ENCODE peak calls at places on chromosomes 2 and 18, in four cellular contexts. One of them, this sample, is unnamed.

GRCh38 chr2:149715005-149715592 is 127.5 kb upstream of the MMADHC start:
- DNase-seq in K562: peak; percentile 1
- DNase-seq in GM12878: no peak
- DNase-seq in HepG2: peak; percentile 12
- DNase-seq in this sample: peak; percentile 63

GRCh38 chr2:211133766-211134165 is 577.4 kb downstream of the CPS1 start:
- DNase-seq in K562: no peak
- DNase-seq in HepG2: no peak
- DNase-seq in GM12878: no peak
- DNase-seq in this sample: no peak

GRCh38 chr2:67215214-67215613 is 181.9 kb upstream of the ETAA1 start:
- DNase-seq in HepG2: peak; percentile 35
- DNase-seq in K562: peak; percentile 50
- DNase-seq in GM12878: no peak
- DNase-seq in this sample: peak; percentile 77

GRCh38 chr2:152354909-152355308 is 19.9 kb downstream of the FMNL2 start:
- DNase-seq in HepG2: no peak
- DNase-seq in GM12878: no peak
- DNase-seq in K562: no peak
- DNase-seq in this sample: no peak

GRCh38 chr2:128986867-128987268 is 668.2 kb upstream of the HS6ST1 start:
- DNase-seq in K562: no peak
- DNase-seq in GM12878: no peak
- DNase-seq in HepG2: no peak
- DNase-seq in this sample: no peak

GRCh38 chr18:34913837-34914755 is 127.1 kb upstream of the MAPRE2 start:
- DNase-seq in K562: no peak
- DNase-seq in HepG2: peak; percentile 97
- DNase-seq in GM12878: no peak
- DNase-seq in this sample: peak; percentile 49

GRCh38 chr2:65231121-65231520 is 3.5 kb downstream of the ACTR2 start:
- DNase-seq in GM12878: no peak
- DNase-seq in K562: no peak
- DNase-seq in HepG2: no peak
- DNase-seq in this sample: peak; percentile 3

GRCh38 chr2:230877737-230878598 is 13.2 kb downstream of the ITM2C start:
- DNase-seq in K562: no peak
- DNase-seq in GM12878: no peak
- DNase-seq in HepG2: no peak
- DNase-seq in this sample: no peak

GRCh38 chr2:203688798-203689197 is 17.6 kb upstream of the CD28 start:
- DNase-seq in HepG2: no peak
- DNase-seq in K562: no peak
- DNase-seq in GM12878: peak; percentile 68
- DNase-seq in this sample: no peak

GRCh38 chr18:7038330-7038846 is 79.2 kb downstream of the LAMA1 start:
- DNase-seq in GM12878: no peak
- DNase-seq in HepG2: peak; percentile 27
- DNase-seq in K562: peak; percentile 73
- DNase-seq in this sample: peak; percentile 77

GRCh38 chr2:190277234-190278112 is 42.2 kb downstream of the HIBCH start:
- DNase-seq in HepG2: peak; percentile 32
- DNase-seq in GM12878: no peak
- DNase-seq in K562: peak; percentile 66
- DNase-seq in this sample: peak; percentile 70

GRCh38 chr18:51211552-51211951 is 14.1 kb upstream of the MEX3C start:
- DNase-seq in GM12878: peak; percentile 63
- DNase-seq in K562: peak; percentile 54
- DNase-seq in HepG2: peak; percentile 85
- DNase-seq in this sample: peak; percentile 83

GRCh38 chr2:16625201-16625729 is 40.4 kb downstream of the CYRIA start:
- DNase-seq in K562: peak; percentile 67
- DNase-seq in HepG2: no peak
- DNase-seq in GM12878: no peak
- DNase-seq in this sample: peak; percentile 67

GRCh38 chr18:42854558-42854957 is 260.9 kb downstream of the RIT2 start:
- DNase-seq in HepG2: no peak
- DNase-seq in K562: no peak
- DNase-seq in GM12878: no peak
- DNase-seq in this sample: no peak

GRCh38 chr18:46622999-46623398 is 34.0 kb downstream of the LOXHD1 start:
- DNase-seq in GM12878: peak; percentile 2
- DNase-seq in K562: peak; percentile 1
- DNase-seq in HepG2: no peak
- DNase-seq in this sample: no peak

GRCh38 chr2:145874466-145874865 is 1354.5 kb upstream of the ZEB2 start:
- DNase-seq in K562: no peak
- DNase-seq in GM12878: no peak
- DNase-seq in HepG2: no peak
- DNase-seq in this sample: peak; percentile 30

GRCh38 chr2:136117391-136117841 is 533 bp downstream of the CXCR4 start:
- DNase-seq in GM12878: no peak
- DNase-seq in K562: peak; percentile 49
- DNase-seq in HepG2: no peak
- DNase-seq in this sample: peak; percentile 52

GRCh38 chr2:136116813-136117390 is 1.0 kb downstream of the CXCR4 start:
- DNase-seq in HepG2: no peak
- DNase-seq in K562: no peak
- DNase-seq in GM12878: no peak
- DNase-seq in this sample: no peak

GRCh38 chr2:136117909-136118818 is at the start of gene CXCR4:
- DNase-seq in GM12878: no peak
- DNase-seq in HepG2: no peak
- DNase-seq in K562: peak; percentile 54
- DNase-seq in this sample: peak; percentile 52

GRCh38 chr2:136119717-136120675 is 2.0 kb upstream of the CXCR4 start:
- DNase-seq in HepG2: no peak
- DNase-seq in K562: no peak
- DNase-seq in GM12878: no peak
- DNase-seq in this sample: no peak

GRCh38 chr2:136118819-136119716 is 1.1 kb upstream of the CXCR4 start:
- DNase-seq in GM12878: no peak
- DNase-seq in HepG2: no peak
- DNase-seq in K562: peak; percentile 8
- DNase-seq in this sample: no peak
- TF ChIP-seq EZH2 in GM12878: peak; percentile 97
- TF ChIP-seq EZH2 in HepG2: no peak
- TF ChIP-seq EZH2 in K562: no peak
- TF ChIP-seq EZH2 in this sample: peak; percentile 49

GRCh38 chr2:21103274-21103891 is 20.4 kb upstream of the TDRD15 start:
- DNase-seq in K562: no peak
- DNase-seq in HepG2: peak; percentile 30
- DNase-seq in GM12878: no peak
- DNase-seq in this sample: peak; percentile 60
- TF ChIP-seq MYC in K562: no peak
- TF ChIP-seq MYC in HepG2: no peak
- TF ChIP-seq MYC in GM12878: no peak
- TF ChIP-seq MYC in this sample: no peak

GRCh38 chr2:72147971-72148369 is 308 bp upstream of the CYP26B1 start:
- DNase-seq in K562: no peak
- DNase-seq in HepG2: no peak
- DNase-seq in GM12878: no peak
- DNase-seq in this sample: no peak
- H3K4me3 ChIP-seq in K562: no peak overlapping the region
- H3K4me3 ChIP-seq in HepG2: no peak overlapping the region
- H3K4me3 ChIP-seq in GM12878: no peak overlapping the region
- H3K4me3 ChIP-seq in this sample: no peak overlapping the region

GRCh38 chr2:19357383-19358241 is 811 bp downstream of the OSR1 start:
- DNase-seq in K562: no peak
- DNase-seq in GM12878: no peak
- DNase-seq in HepG2: no peak
- DNase-seq in this sample: no peak
- TF ChIP-seq EZH2 in K562: no peak
- TF ChIP-seq EZH2 in GM12878: no peak
- TF ChIP-seq EZH2 in HepG2: peak; percentile 73
- TF ChIP-seq EZH2 in this sample: peak; percentile 91

DNA sequence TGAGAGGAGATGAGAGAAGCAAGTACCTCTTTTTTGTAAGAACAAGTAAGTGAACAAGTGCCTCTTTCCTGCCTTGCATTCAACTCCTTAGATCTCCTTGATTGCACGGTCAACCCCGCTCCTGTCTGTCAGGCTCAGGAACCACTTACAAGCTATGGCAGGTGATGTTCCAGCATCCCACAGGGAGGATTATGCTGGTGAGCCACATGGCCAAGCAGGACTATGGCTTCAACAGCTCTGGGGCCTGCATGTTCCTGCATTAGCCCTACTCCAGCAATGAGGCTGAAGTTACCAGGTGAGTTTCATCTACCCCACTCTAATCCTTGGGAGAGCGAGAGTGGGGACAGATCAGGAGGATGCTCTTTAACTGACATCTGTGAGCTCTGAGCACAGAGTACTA is 29.5 kb downstream of the TTC32 start:
- DNase-seq in K562: no peak
- DNase-seq in GM12878: no peak
- DNase-seq in HepG2: no peak
- DNase-seq in this sample: no peak
- TF ChIP-seq MYC in K562: no peak
- TF ChIP-seq MYC in GM12878: no peak
- TF ChIP-seq MYC in HepG2: no peak
- TF ChIP-seq MYC in this sample: no peak